ENCODE peak calls at places on chromosomes 1 and 21, in six cellular contexts. N, A, V, I, M and C are unnamed samples.

GRCh38 chr1:61070054-61070453 is 12.3 kb upstream of the NFIA start:
- DNase-seq in N (no peak), M (no peak), I (no peak), A (no peak), V (no peak), C (no peak)

GRCh38 chr1:110548381-110548780 is 29.4 kb upstream of the KCNA10 start:
- DNase-seq in A (no peak), M (no peak), N (no peak), V (peak; percentile 47), I (no peak), C (no peak)

GRCh38 chr1:21278898-21279819 is 11.1 kb downstream of the ECE1 start:
- DNase-seq in N (no peak), I (no peak), V (peak; percentile 56), M (peak; percentile 36), A (no peak), C (no peak)

GRCh38 chr1:221230605-221231004 is 351.4 kb downstream of the HLX start:
- DNase-seq in M (peak; percentile 19), V (peak; percentile 73), I (no peak), A (peak; percentile 34), N (no peak), C (no peak)

GRCh38 chr1:82838066-82838465 is 1037.3 kb downstream of the ADGRL2 start:
- DNase-seq in N (no peak), A (no peak), I (peak; percentile 30), M (peak; percentile 61), V (no peak), C (no peak)

GRCh38 chr1:59427155-59427554 is 130.3 kb downstream of the FGGY start:
- DNase-seq in I (no peak), M (peak; percentile 85), N (peak; percentile 92), V (no peak), A (no peak), C (no peak)

GRCh38 chr1:13730751-13731482 is 30.9 kb downstream of the PRDM2 start:
- DNase-seq in N (no peak), V (peak; percentile 89), I (no peak), A (peak; percentile 26), M (peak; percentile 74), C (peak; percentile 80)

GRCh38 chr1:181324797-181325616 is 158.3 kb upstream of the CACNA1E start:
- DNase-seq in N (no peak), I (no peak), M (no peak), V (no peak), A (no peak), C (no peak)

GRCh38 chr21:45997205-45997494 is 15.6 kb downstream of the COL6A1 start:
- DNase-seq in A (no peak), M (no peak), V (no peak), I (no peak), N (no peak), C (no peak)

GRCh38 chr1:3500265-3500835 is 45.9 kb downstream of the ARHGEF16 start:
- DNase-seq in A (no peak), I (no peak), N (no peak), M (no peak), V (no peak), C (no peak)

GRCh38 chr21:38410451-38410850 is 87.8 kb downstream of the ERG start:
- DNase-seq in M (no peak), A (no peak), V (peak; percentile 88), I (no peak), N (no peak), C (no peak)